ENCODE peak calls at places on chromosomes 2 and 18, in ten cellular contexts. A is fibroblast of mammary gland, S is heart left ventricle, C is foreskin fibroblast, R is type B pancreatic cell, L is stomach, Z is RWPE1, O is nephron progenitor cell, J is choroid plexus epithelial cell, B is A549. Q is an unnamed sample.

GRCh38 chr2:203814661-203815540 is 52.7 kb upstream of the CTLA4 start:
- DNase-seq in B (peak), A (peak), Z (peak), O (peak), L (peak), C (peak), J (peak), S (peak), R (no peak), Q (peak)

GRCh38 chr2:128469203-128469602 is 150.5 kb upstream of the HS6ST1 start:
- DNase-seq in R (peak), S (no peak), L (no peak), J (peak), A (peak), C (no peak), Z (no peak), O (no peak), B (peak), Q (no peak)

GRCh38 chr18:50749421-50749820 is 70.4 kb downstream of the MRO start:
- DNase-seq in A (no peak), C (no peak), J (no peak), L (no peak), S (no peak), B (no peak), R (no peak), Z (no peak), O (no peak), Q (no peak)

GRCh38 chr2:96895709-96896651 is 26.1 kb upstream of the SEMA4C start:
- DNase-seq in L (no peak), Z (peak), A (no peak), J (no peak), S (no peak), R (no peak), O (no peak), C (no peak), B (no peak), Q (peak)

GRCh38 chr2:39913648-39914456 is 134.8 kb upstream of the THUMPD2 start:
- DNase-seq in J (peak), B (peak), O (peak), C (peak), L (no peak), S (peak), A (peak), R (no peak), Z (peak), Q (peak)

GRCh38 chr2:96536445-96537065 is at the start of gene ARID5A:
- DNase-seq in J (peak), C (peak), B (peak), L (peak), O (peak), R (peak), Z (peak), S (peak), A (peak), Q (peak)

GRCh38 chr2:24824966-24825882 is 32.0 kb downstream of the CENPO start:
- DNase-seq in R (peak), S (no peak), A (peak), O (no peak), C (no peak), Z (no peak), L (peak), J (no peak), B (peak), Q (peak)

GRCh38 chr18:8730080-8730827 is 24.9 kb downstream of the MTCL1 start:
- DNase-seq in Z (peak), O (no peak), B (peak), C (no peak), L (peak), R (no peak), J (peak), S (peak), A (peak), Q (peak)

GRCh38 chr2:28411166-28411755 is 18.6 kb downstream of the FOSL2 start:
- DNase-seq in S (no peak), C (no peak), L (no peak), B (no peak), J (no peak), A (no peak), Z (no peak), O (no peak), R (no peak), Q (no peak)

GRCh38 chr2:233426619-233427342 is 72.5 kb downstream of the DGKD start:
- DNase-seq in O (no peak), S (no peak), B (peak), Z (no peak), L (peak), J (peak), C (peak), A (peak), R (peak), Q (peak)

GRCh38 chr2:135904590-135904989 is 28.3 kb upstream of the MCM6 start:
- DNase-seq in R (no peak), S (no peak), Z (no peak), B (no peak), J (peak), A (peak), C (peak), O (no peak), L (no peak), Q (peak)

GRCh38 chr2:100968146-100969145 is 33.6 kb upstream of the RPL31 start:
- DNase-seq in J (no peak), R (no peak), C (no peak), L (no peak), O (no peak), A (no peak), B (no peak), Z (no peak), S (no peak), Q (no peak)

GRCh38 chr18:63320690-63321265 is 1.2 kb upstream of the BCL2 start:
- DNase-seq in L (peak), Z (no peak), O (peak), J (peak), C (no peak), R (no peak), A (peak), S (peak), B (peak), Q (peak)

GRCh38 chr2:166202778-166203177 is 75.0 kb upstream of the SCN1A start:
- DNase-seq in L (no peak), C (no peak), R (no peak), O (no peak), S (no peak), B (no peak), Z (no peak), J (no peak), A (no peak), Q (no peak)

GRCh38 chr2:167100526-167100925 is 212.2 kb downstream of the XIRP2 start:
- DNase-seq in C (no peak), O (no peak), J (no peak), S (no peak), L (no peak), A (peak), R (no peak), Z (no peak), B (no peak), Q (no peak)

GRCh38 chr2:238019962-238020361 is 40.8 kb upstream of the SCLY start:
- DNase-seq in S (no peak), L (no peak), R (peak), A (no peak), C (peak), J (no peak), Z (no peak), B (no peak), O (no peak), Q (peak)

GRCh38 chr2:238020816-238021215 is 40.0 kb upstream of the SCLY start:
- DNase-seq in S (no peak), L (no peak), Z (no peak), O (no peak), C (no peak), B (no peak), A (no peak), R (peak), J (no peak), Q (no peak)

GRCh38 chr2:238016526-238016925 is 44.3 kb upstream of the SCLY start:
- DNase-seq in R (no peak), J (no peak), L (no peak), B (no peak), C (no peak), O (no peak), Z (no peak), A (no peak), S (no peak), Q (no peak)

GRCh38 chr2:238013806-238014205 is 47.0 kb downstream of the UBE2F start:
- DNase-seq in R (no peak), J (no peak), L (no peak), B (no peak), O (no peak), Z (no peak), A (no peak), S (no peak), C (no peak), Q (no peak)

DNA sequence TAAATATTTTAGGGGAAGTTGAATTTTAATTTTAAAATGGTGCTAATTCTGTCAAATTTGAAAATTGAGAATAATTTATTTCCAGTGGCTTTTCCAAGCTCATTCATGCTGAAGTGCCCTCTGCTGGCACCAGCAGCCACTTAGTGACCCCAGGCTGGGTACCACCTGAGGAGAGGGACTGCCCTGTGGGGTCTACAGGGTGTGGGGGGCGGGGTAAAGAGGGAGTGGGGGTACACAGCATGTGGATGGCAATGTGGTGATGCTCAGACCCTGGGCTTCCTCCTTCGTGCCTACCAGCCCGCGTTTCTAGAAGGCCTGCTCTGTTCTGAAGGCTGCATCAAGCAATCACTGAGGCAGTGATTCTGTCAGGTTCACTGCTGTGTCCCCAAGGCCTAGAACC is 45.1 kb upstream of the SCLY start:
- DNase-seq in S (no peak), J (no peak), A (no peak), R (no peak), Z (no peak), B (no peak), C (no peak), O (no peak), L (no peak), Q (no peak)
- TF ChIP-seq CTCF in S (no peak), J (peak), A (peak), R (no peak), Z (no peak), B (peak), C (peak), O (no peak), L (no peak), Q (no peak)

DNA sequence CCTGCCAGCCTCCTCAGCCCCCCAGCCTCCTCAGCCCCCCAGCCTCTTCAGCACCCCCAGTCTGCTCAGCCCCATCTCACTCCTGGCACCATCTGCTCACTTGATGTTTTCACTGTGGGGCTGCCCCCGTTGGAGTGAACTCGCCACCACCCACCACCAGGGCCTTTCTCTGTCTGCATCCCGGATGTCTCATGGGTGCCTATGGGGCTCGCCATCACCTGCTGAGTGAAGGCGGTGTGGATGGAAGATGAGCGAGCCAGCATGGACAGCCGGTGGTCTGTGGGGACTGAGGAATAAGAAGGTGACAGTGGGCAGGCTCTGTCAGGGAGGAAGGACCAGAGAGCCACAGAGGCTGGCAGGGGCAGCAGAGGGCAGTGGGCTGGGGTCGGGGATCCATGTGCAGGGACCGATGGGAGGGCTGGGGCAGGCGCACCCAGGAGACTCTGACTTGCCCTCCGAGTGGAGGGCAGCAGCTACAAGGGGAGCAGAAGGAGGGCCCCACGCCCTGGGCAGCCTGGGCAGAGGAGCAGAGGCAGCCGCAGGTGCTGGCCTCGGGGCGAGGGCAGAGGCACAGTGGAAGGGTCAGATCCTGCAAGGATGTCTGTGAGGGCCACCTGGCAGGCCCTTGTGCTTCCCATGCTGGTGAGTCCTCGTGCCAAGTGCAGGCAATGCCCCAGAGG is 74.7 kb upstream of the ODC1 start:
- DNase-seq in B (no peak), L (no peak), R (no peak), J (no peak), O (no peak), S (no peak), A (no peak), C (no peak), Z (no peak), Q (no peak)
- TF ChIP-seq CTCF in B (no peak), L (no peak), R (no peak), J (no peak), O (no peak), S (no peak), A (no peak), C (no peak), Z (no peak), Q (no peak)

DNA sequence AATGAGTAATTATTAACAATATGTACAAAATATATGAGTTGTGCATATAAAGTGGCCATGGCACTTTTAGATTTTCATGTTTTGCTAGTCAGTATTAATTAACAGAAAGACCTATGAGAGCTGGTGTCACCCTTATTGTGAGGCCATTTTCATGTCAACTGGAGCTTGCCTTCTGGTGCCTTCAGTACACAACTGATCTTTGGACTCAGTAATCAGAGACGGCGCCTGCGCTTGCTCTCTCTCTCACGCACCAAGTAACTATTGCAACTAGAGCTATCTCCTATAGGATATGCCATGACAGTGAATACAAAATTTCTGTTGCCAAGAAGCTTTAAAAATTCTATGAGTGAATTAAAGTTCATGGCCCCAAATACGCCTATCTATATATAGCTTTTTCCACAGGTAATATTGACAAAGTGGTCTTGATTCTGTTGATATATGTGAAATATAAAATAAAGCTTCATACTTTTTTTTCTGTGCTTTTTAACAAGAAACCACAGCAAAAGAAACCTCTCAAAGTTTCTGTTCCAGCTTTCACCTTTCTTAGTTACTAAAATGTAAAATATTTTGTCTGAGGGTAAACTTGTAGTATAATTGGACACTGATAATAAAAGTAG is 2.9 kb downstream of the SERTAD2 start:
- DNase-seq in B (peak), A (no peak), Z (no peak), C (no peak), O (no peak), S (no peak), J (no peak), L (peak), R (no peak), Q (no peak)
- TF ChIP-seq CTCF in B (no peak), A (no peak), Z (no peak), C (no peak), O (no peak), S (no peak), J (no peak), L (no peak), R (no peak), Q (no peak)

DNA sequence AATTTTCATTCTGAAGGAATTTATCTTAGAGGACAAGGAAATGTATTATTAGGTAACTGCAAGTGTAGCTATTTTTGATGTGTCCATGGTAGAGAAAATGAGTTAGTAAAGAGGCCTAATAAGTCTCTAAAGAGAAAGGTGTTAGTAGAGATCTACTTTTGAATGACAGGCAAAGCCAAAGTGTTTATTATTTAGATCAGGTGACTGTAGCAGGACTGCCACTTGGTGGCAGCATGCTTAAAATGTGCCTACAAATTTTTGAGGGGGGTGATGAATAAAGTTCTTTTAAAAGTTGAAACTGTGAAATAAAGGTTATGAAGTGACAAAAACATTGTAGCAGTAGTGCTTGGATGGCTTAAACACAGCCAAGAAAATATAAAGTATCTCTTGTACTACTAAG is 421.5 kb upstream of the MEIS1 start:
- DNase-seq in A (peak), C (no peak), L (no peak), Z (peak), R (no peak), J (peak), B (no peak), S (no peak), O (no peak), Q (peak)
- TF ChIP-seq CTCF in A (peak), C (no peak), L (no peak), Z (peak), R (peak), J (peak), B (peak), S (no peak), O (no peak), Q (peak)

DNA sequence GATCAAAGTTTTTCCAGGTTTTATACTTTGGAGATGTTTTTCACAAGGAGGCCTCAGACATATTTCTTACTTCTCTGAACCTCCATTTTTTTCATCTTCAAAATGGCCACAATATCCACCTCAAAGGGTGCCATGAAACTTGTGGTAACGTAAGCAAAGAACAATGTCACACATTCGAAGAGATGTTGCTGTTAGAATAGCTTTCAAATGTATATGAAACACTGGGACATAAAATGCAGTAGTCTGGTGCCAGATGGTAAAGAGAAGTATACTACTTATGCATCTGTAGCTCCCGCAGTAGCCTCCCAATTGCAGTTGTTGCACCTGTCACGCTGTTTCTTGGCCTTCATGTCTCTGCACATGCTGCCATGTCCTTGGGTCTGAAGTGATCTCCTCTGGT is 2.6 kb upstream of the KRCC1 start:
- DNase-seq in O (no peak), C (no peak), J (no peak), Z (no peak), L (no peak), B (no peak), A (no peak), R (no peak), S (no peak), Q (no peak)
- TF ChIP-seq CTCF in O (no peak), C (no peak), J (no peak), Z (no peak), L (no peak), B (no peak), A (no peak), R (no peak), S (no peak), Q (no peak)

DNA sequence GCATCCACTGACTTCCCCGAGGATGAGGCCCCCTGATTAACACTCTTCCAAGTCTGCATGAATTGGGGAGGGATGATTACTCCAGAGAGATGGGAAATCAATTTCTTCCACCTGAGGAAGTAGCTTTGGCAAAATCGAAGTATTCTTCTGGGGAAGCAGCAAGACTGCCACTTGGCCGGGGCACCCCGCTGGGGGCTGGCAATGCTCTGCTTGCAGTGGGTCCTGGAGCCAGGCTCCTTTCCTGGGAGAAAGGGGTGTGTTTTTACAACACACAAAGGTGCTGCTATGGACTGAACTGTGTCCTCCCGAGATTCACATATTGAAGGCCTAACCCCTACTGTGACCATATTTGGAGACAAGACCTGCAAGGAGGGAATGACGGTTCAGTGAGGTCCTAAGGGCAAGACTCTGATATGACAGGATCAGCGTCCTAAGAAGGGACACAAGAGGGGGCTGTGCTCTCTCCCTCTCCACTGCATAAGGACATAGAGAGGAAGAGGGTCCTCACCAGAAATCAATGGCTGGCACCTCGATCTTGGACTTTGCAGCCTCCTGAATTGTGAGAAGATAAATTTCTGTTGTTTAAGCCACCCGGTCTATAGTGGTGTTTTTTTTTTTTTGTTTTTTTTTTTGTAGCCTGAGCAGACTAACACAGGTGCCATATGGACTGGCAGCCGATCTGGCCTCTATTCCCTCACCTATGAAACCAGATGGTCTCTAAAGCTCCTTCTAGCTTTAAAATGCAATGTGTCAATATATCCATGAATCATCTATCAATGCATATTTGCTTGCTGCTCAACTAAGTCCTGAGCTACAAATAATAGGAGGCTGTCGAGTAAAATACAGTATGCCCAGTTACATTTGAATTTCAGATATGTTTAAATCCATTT is 3.6 kb upstream of the SMARCAL1 start:
- DNase-seq in Z (no peak), S (no peak), R (no peak), C (no peak), O (no peak), B (no peak), J (no peak), L (no peak), A (no peak), Q (no peak)
- TF ChIP-seq CTCF in Z (no peak), S (no peak), R (no peak), C (no peak), O (no peak), B (no peak), J (no peak), L (no peak), A (no peak), Q (no peak)

GRCh38 chr2:230307485-230307884 is 19.5 kb upstream of the SP140L start:
- DNase-seq in C (no peak), L (no peak), O (no peak), J (no peak), B (no peak), Z (no peak), A (no peak), R (no peak), S (no peak), Q (no peak)
- TF ChIP-seq CTCF in C (no peak), L (no peak), O (no peak), J (no peak), B (no peak), Z (no peak), A (no peak), R (no peak), S (no peak), Q (no peak)

DNA sequence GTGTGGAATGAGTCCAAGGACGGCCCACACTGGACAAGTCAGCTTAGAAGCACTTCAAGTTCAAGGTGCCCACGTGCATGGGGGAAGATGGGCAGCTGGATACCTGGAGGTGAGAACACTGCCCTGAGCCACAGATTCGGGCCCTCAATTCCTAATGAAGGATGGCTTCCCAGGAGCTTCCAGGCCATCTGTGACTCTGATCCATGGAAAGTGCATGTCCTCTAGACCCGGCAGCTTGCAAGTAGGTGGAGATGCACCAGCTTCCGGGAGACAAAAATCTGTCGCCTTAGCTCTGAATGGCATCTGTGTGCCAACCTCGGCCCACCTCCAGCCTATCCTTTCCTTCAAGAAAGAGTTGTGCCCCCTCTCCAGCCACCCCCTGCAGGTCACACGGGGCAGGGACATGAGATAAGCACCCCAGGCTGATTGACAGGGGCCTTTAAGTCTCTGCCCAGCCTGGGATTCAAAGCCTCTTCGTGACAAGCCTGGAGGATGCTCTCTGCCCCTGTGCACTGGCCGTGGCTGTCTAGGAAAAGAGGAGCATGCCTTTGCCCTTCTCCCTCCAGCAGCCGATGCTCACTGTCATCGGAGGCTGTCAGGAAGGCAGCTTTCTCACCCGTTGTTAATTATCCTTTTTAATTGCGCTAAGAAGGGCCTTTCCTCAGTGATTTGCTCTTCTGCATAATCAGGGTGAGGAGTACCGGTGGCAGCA is 65.5 kb downstream of the BIN1 start:
- DNase-seq in J (no peak), L (no peak), O (no peak), B (no peak), C (no peak), Z (no peak), A (no peak), S (no peak), R (no peak), Q (no peak)
- TF ChIP-seq CTCF in J (no peak), L (no peak), O (no peak), B (no peak), C (no peak), Z (no peak), A (no peak), S (no peak), R (no peak), Q (no peak)

Q was measured in MCF 10A.